ENCODE peak calls at places on chromosomes 7 and 10, in ten cellular contexts. V is GM04504; N is neural progenitor cell; R is activated CD4-positive, CD25-positive, alpha-beta regulatory T cell; C is NCI-H2081; Z is OCI-M1; E is esophagus squamous epithelium; J is cardiac muscle cell; A is iris pigment epithelial cell; X is astrocyte of the hippocampus. H is an unnamed sample.

GRCh38 chr7:159099217-159099655 is 45.4 kb downstream of the VIPR2 start:
- DNase-seq in V (no peak), N (no peak), R (no peak), C (no peak), Z (no peak), E (no peak), J (no peak), A (peak; percentile 4), X (no peak), H (peak; percentile 27)

GRCh38 chr7:117118579-117119180 is 165.4 kb downstream of the ST7 start:
- DNase-seq in V (no peak), N (no peak), R (no peak), C (no peak), Z (no peak), E (no peak), J (no peak), A (no peak), X (no peak), H (no peak)

GRCh38 chr10:47451275-47451997 is 32.5 kb downstream of the ANXA8 start:
- DNase-seq in V (no peak), N (no peak), R (no peak), C (no peak), Z (no peak), E (no peak), J (no peak), A (no peak), X (no peak), H (no peak)

GRCh38 chr10:123008379-123009104 is at the start of the genes ACADSB and IKZF5:
- DNase-seq in V (peak; percentile 96), N (peak; percentile 99), R (peak; percentile 94), C (peak; percentile 90), Z (peak; percentile 98), E (peak; percentile 91), J (peak; percentile 99), A (peak; percentile 99), X (peak; percentile 99), H (peak; percentile 98)

GRCh38 chr10:23373156-23373555 is 28.6 kb upstream of the C10orf67 start:
- DNase-seq in V (no peak), N (no peak), R (no peak), C (no peak), Z (no peak), E (no peak), J (no peak), A (no peak), X (no peak), H (no peak)

GRCh38 chr10:59432207-59432900 is 70.0 kb upstream of the FAM13C start:
- DNase-seq in V (no peak), N (no peak), R (no peak), C (no peak), Z (no peak), E (no peak), J (peak; percentile 24), A (peak; percentile 9), X (peak; percentile 18), H (no peak)

GRCh38 chr7:156777364-156778069 is 115.5 kb downstream of the LMBR1 start:
- DNase-seq in V (no peak), N (no peak), R (no peak), C (no peak), Z (no peak), E (no peak), J (no peak), A (peak; percentile 62), X (no peak), H (no peak)

GRCh38 chr10:29609696-29610095 is 25.1 kb downstream of the SVIL start:
- DNase-seq in V (no peak), N (no peak), R (no peak), C (no peak), Z (no peak), E (no peak), J (no peak), A (no peak), X (no peak), H (no peak)

GRCh38 chr10:77641788-77642397 is 4.3 kb upstream of the KCNMA1 start:
- DNase-seq in V (peak; percentile 47), N (peak; percentile 87), R (no peak), C (peak; percentile 73), Z (peak; percentile 85), E (no peak), J (peak; percentile 83), A (peak; percentile 73), X (peak; percentile 88), H (peak; percentile 76)

GRCh38 chr10:59135275-59135674 is 41.2 kb upstream of the PHYHIPL start:
- DNase-seq in V (no peak), N (no peak), R (no peak), C (no peak), Z (no peak), E (no peak), J (no peak), A (no peak), X (no peak), H (no peak)

GRCh38 chr7:99693427-99694200 is 13.8 kb upstream of the CYP3A5 start:
- DNase-seq in V (no peak), N (peak; percentile 82), R (no peak), C (no peak), Z (peak; percentile 99), E (no peak), J (no peak), A (no peak), X (peak; percentile 3), H (peak; percentile 60)

GRCh38 chr7:24800667-24801066 is 43.4 kb upstream of the GSDME start:
- DNase-seq in V (no peak), N (no peak), R (no peak), C (no peak), Z (no peak), E (no peak), J (no peak), A (no peak), X (no peak), H (no peak)

GRCh38 chr7:151890355-151891004 is 13.6 kb upstream of the PRKAG2 start:
- DNase-seq in V (no peak), N (no peak), R (no peak), C (peak; percentile 22), Z (peak; percentile 35), E (no peak), J (no peak), A (no peak), X (no peak), H (no peak)

GRCh38 chr10:61286695-61287094 is 166.5 kb downstream of the TMEM26 start:
- DNase-seq in V (no peak), N (no peak), R (no peak), C (no peak), Z (peak; percentile 21), E (no peak), J (no peak), A (no peak), X (no peak), H (no peak)

GRCh38 chr7:121343302-121343701 is 14.5 kb downstream of the WNT16 start:
- DNase-seq in V (no peak), N (no peak), R (no peak), C (no peak), Z (no peak), E (no peak), J (no peak), A (peak; percentile 55), X (no peak), H (no peak)

GRCh38 chr10:43375401-43376020 is 4.1 kb downstream of the FXYD4 start:
- DNase-seq in V (no peak), N (no peak), R (no peak), C (no peak), Z (no peak), E (no peak), J (no peak), A (no peak), X (no peak), H (peak; percentile 57)

GRCh38 chr10:72354356-72355213 is at the start of gene DNAJB12:
- DNase-seq in V (peak; percentile 80), N (peak; percentile 95), R (peak; percentile 82), C (peak; percentile 92), Z (peak; percentile 98), E (peak; percentile 63), J (peak; percentile 98), A (peak; percentile 97), X (peak; percentile 98), H (peak; percentile 92)

GRCh38 chr10:103800789-103801540 is 54.4 kb downstream of the SH3PXD2A start:
- DNase-seq in V (no peak), N (no peak), R (no peak), C (no peak), Z (peak; percentile 31), E (no peak), J (no peak), A (peak; percentile 19), X (no peak), H (no peak)

GRCh38 chr10:75395955-75396860 is 5.4 kb downstream of the ZNF503 start:
- DNase-seq in V (no peak), N (peak; percentile 60), R (no peak), C (no peak), Z (no peak), E (no peak), J (peak; percentile 48), A (peak; percentile 15), X (peak; percentile 57), H (no peak)

GRCh38 chr7:69599879-69600764 is 1.8 kb downstream of the AUTS2 start:
- DNase-seq in V (no peak), N (peak; percentile 50), R (no peak), C (peak; percentile 42), Z (no peak), E (no peak), J (peak; percentile 36), A (no peak), X (peak; percentile 38), H (no peak)

GRCh38 chr10:58184120-58184670 is 83.5 kb downstream of the IPMK start:
- DNase-seq in V (no peak), N (no peak), R (no peak), C (no peak), Z (no peak), E (no peak), J (no peak), A (peak; percentile 32), X (no peak), H (no peak)

GRCh38 chr7:4951304-4951703 is 7.7 kb downstream of the MMD2 start:
- DNase-seq in V (no peak), N (no peak), R (no peak), C (no peak), Z (no peak), E (no peak), J (no peak), A (no peak), X (no peak), H (no peak)

GRCh38 chr7:69635572-69636190 is 37.4 kb downstream of the AUTS2 start:
- DNase-seq in V (no peak), N (no peak), R (no peak), C (no peak), Z (no peak), E (no peak), J (no peak), A (no peak), X (peak; percentile 58), H (no peak)

GRCh38 chr10:76469675-76470074 is 1038.3 kb downstream of the LRMDA start:
- DNase-seq in V (no peak), N (no peak), R (no peak), C (no peak), Z (no peak), E (no peak), J (peak; percentile 20), A (no peak), X (no peak), H (no peak)

GRCh38 chr7:122412886-122413285 is 108.3 kb upstream of the FEZF1 start:
- DNase-seq in V (peak; percentile 23), N (no peak), R (no peak), C (no peak), Z (peak; percentile 86), E (no peak), J (peak; percentile 94), A (peak; percentile 93), X (peak; percentile 72), H (no peak)

GRCh38 chr10:3668276-3668960 is 116.6 kb downstream of the KLF6 start:
- DNase-seq in V (no peak), N (peak; percentile 48), R (peak; percentile 26), C (no peak), Z (peak; percentile 91), E (no peak), J (peak; percentile 94), A (peak; percentile 95), X (peak; percentile 78), H (peak; percentile 67)

GRCh38 chr10:11242443-11243386 is 225.0 kb downstream of the CELF2 start:
- DNase-seq in V (no peak), N (no peak), R (no peak), C (peak; percentile 57), Z (no peak), E (no peak), J (peak; percentile 38), A (peak; percentile 5), X (peak; percentile 58), H (no peak)

GRCh38 chr10:77006836-77007511 is 630.6 kb downstream of the KCNMA1 start:
- DNase-seq in V (no peak), N (no peak), R (no peak), C (no peak), Z (no peak), E (no peak), J (no peak), A (no peak), X (peak; percentile 6), H (no peak)

H was measured in ureter.